ENCODE peak calls at places on chromosome 19, in seven cellular contexts. W is H9, Y is tibial nerve, X is lower leg skin, Z is RWPE1, O is B cell, P is fibroblast of the aortic adventitia. U is an unnamed sample.

GRCh38 chr19:50042363-50043024 is 16.7 kb downstream of the ZNF473 start:
- DNase-seq in X (no peak), Z (no peak), O (no peak), W (no peak), Y (no peak), P (no peak), U (no peak)

GRCh38 chr19:40247178-40247577 is 20.7 kb upstream of the CCNP start:
- DNase-seq in W (no peak), Z (no peak), P (no peak), O (no peak), Y (no peak), X (no peak), U (no peak)

GRCh38 chr19:47461876-47462275 is 9.8 kb downstream of the SLC8A2 start:
- DNase-seq in Z (no peak), P (no peak), W (no peak), Y (no peak), X (no peak), O (no peak), U (no peak)

GRCh38 chr19:10870501-10870954 is 825 bp upstream of the CARM1 start:
- DNase-seq in P (no peak), X (no peak), Y (no peak), O (no peak), Z (no peak), W (no peak), U (no peak)

GRCh38 chr19:23033721-23034120 is 30.7 kb upstream of the ZNF728 start:
- DNase-seq in P (no peak), W (no peak), X (no peak), Z (no peak), Y (no peak), O (no peak), U (no peak)

GRCh38 chr19:45322744-45323281 is at the start of gene CKM:
- DNase-seq in W (no peak), P (no peak), Z (no peak), X (no peak), Y (no peak), O (no peak), U (no peak)

GRCh38 chr19:58571575-58571947 is 1.6 kb downstream of the MZF1 start:
- DNase-seq in W (no peak), O (no peak), Z (no peak), X (no peak), Y (no peak), P (no peak), U (no peak)

GRCh38 chr19:49987159-49987698 is 26.3 kb upstream of the SIGLEC11 start:
- DNase-seq in Y (peak; percentile 91), O (peak; percentile 88), X (peak; percentile 79), Z (peak; percentile 76), P (peak; percentile 95), W (peak; percentile 96), U (peak; percentile 95)

GRCh38 chr19:37763488-37763887 is 15.9 kb downstream of the ZNF573 start:
- DNase-seq in O (no peak), W (no peak), Y (no peak), X (no peak), P (no peak), Z (peak; percentile 51), U (no peak)

GRCh38 chr19:37468961-37469777 is at the start of gene ZNF570:
- DNase-seq in X (peak; percentile 83), P (peak; percentile 77), O (peak; percentile 90), Y (peak; percentile 86), W (peak; percentile 87), Z (peak; percentile 45), U (peak; percentile 83)

GRCh38 chr19:33392341-33393285 is 19.1 kb downstream of the CEBPG start:
- DNase-seq in O (no peak), Z (no peak), P (no peak), X (no peak), W (no peak), Y (no peak), U (no peak)

GRCh38 chr19:685457-685931 is 9.3 kb downstream of the FSTL3 start:
- DNase-seq in Z (no peak), W (no peak), P (no peak), X (no peak), O (no peak), Y (no peak), U (no peak)

GRCh38 chr19:4523306-4524110 is 5.2 kb upstream of the PLIN4 start:
- DNase-seq in P (peak; percentile 34), W (peak; percentile 69), Z (no peak), Y (peak; percentile 24), X (peak; percentile 22), O (no peak), U (no peak)

GRCh38 chr19:6288737-6289136 is 9.0 kb upstream of the MLLT1 start:
- DNase-seq in O (no peak), X (no peak), Z (no peak), P (no peak), W (no peak), Y (no peak), U (no peak)

GRCh38 chr19:4911786-4912672 is 2.7 kb downstream of the UHRF1 start:
- DNase-seq in O (peak; percentile 64), X (peak; percentile 70), Y (peak; percentile 71), W (no peak), P (peak; percentile 100), Z (peak; percentile 98), U (peak; percentile 75)

GRCh38 chr19:38932425-38933179 is 1.9 kb downstream of the MRPS12 start:
- DNase-seq in X (no peak), Z (no peak), W (peak; percentile 54), O (peak; percentile 60), Y (no peak), P (peak; percentile 44), U (no peak)

GRCh38 chr19:33376931-33377557 is 3.5 kb downstream of the CEBPG start:
- DNase-seq in O (no peak), Z (peak; percentile 59), X (no peak), Y (no peak), P (no peak), W (no peak), U (no peak)

GRCh38 chr19:27750697-27751391 is 1462.1 kb downstream of the UQCRFS1 start:
- DNase-seq in W (no peak), O (no peak), X (no peak), Y (no peak), Z (no peak), P (no peak), U (no peak)

GRCh38 chr19:11035441-11036377 is 53.6 kb upstream of the LDLR start:
- DNase-seq in W (peak; percentile 92), Z (peak; percentile 91), X (peak; percentile 92), O (peak; percentile 92), Y (peak; percentile 95), P (peak; percentile 88), U (peak; percentile 81)

GRCh38 chr19:27920774-27921173 is 1292.2 kb downstream of the UQCRFS1 start:
- DNase-seq in P (no peak), X (no peak), W (no peak), O (no peak), Y (no peak), Z (no peak), U (no peak)

GRCh38 chr19:55206664-55207500 is 2.4 kb downstream of the PTPRH start:
- DNase-seq in X (peak; percentile 72), Y (peak; percentile 44), W (peak; percentile 87), P (peak; percentile 92), O (no peak), Z (peak; percentile 98), U (peak; percentile 51)

GRCh38 chr19:611506-611869 is 21.8 kb downstream of the HCN2 start:
- DNase-seq in O (no peak), X (no peak), Y (no peak), W (no peak), Z (peak; percentile 76), P (peak; percentile 57), U (no peak)

GRCh38 chr19:40667602-40668001 is 22.8 kb downstream of the NUMBL start:
- DNase-seq in X (no peak), Y (no peak), P (no peak), W (no peak), Z (no peak), O (peak; percentile 6), U (no peak)

GRCh38 chr19:57465680-57466381 is 8.9 kb upstream of the VN1R1 start:
- DNase-seq in O (no peak), P (peak; percentile 30), W (no peak), Y (no peak), Z (no peak), X (no peak), U (no peak)
- TF ChIP-seq CTCF in O (peak; percentile 36), P (peak; percentile 31), W (peak; percentile 76), Y (no peak), Z (peak; percentile 13), X (no peak), U (no peak)

DNA sequence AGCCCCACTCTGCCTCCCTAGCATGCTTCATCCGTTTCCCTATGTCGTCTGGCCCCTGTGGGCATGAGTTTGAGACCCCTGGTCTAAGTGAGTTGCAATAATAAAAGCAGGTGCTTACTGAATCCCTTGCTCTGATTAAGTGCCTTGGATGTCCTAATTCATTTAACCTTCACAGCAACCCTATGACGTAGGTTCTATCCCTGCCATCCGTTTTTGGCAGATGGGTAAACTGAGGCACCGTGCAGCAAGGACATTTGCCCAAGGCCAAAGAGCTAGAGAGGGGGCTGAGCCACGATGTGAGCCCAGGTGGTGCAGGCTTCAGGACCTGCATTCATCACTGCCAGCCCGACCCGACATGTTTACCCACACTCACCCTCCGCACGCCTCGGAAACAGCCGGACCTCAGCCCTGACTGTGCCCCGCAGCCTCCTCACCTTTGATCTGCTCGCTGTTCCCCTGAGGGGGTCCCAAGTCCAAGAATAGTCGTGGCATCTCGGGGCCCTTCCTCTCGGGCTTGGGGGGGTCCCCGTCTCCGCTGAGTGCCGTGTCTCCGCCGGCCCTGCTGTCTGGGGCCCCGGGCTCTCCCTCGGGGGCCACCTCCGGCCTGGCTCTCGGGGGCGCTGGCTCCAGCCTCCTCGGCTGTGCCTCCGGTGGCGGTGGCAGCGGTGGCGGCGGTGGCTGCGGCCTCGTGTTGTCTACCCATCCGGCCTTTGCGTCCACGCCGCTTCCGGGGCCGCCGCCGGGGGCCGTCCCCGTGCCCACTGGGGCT is 14.5 kb downstream of the LMTK3 start:
- DNase-seq in Z (no peak), O (no peak), W (no peak), P (no peak), Y (no peak), X (no peak), U (no peak)
- TF ChIP-seq CTCF in Z (no peak), O (no peak), W (no peak), P (no peak), Y (no peak), X (no peak), U (no peak)

DNA sequence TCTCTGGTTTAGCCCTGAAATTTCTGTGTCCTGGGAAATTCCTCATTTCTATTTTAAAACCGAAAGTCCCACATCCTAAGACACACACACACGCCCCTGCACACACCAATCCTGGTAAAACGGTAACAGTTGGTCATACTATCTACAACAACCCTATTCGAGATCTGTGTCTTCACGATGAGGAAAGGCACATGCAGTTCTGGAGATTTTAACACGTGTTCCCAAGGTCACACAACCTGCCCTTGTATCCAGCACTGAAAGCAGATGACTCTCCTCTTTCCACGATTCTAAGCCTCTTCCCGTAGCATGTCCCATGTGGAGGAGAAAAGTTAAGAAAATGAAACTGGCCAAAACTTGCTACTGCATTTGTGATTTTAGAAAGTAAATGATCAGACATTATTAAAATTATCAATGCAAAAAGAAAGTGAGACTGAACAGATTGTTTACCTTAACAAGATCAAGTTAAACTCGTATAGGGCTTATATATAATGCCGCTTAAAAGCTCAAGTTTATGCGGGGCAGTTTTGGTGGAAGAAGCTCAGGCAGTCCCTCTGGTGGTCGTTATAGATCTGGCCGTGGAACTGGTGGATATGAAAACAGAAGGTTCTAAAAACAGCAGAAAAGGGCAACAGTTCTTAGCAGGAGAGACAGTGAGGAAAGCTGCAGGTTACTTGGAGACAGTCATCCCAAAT is 32.7 kb downstream of the VSTM1 start:
- DNase-seq in Z (no peak), X (no peak), W (no peak), Y (no peak), P (peak; percentile 51), O (no peak), U (no peak)
- TF ChIP-seq CTCF in Z (no peak), X (no peak), W (peak; percentile 63), Y (no peak), P (peak; percentile 77), O (peak; percentile 18), U (peak; percentile 40)

GRCh38 chr19:7869453-7869909 is 4.7 kb downstream of the PRR36 start:
- DNase-seq in W (peak; percentile 81), P (peak; percentile 25), Y (no peak), X (no peak), Z (peak; percentile 77), O (peak; percentile 70), U (peak; percentile 67)
- TF ChIP-seq CTCF in W (peak; percentile 42), P (no peak), Y (no peak), X (no peak), Z (peak; percentile 70), O (peak; percentile 61), U (peak; percentile 62)